ENCODE peak calls at places on chromosome 7, in four cellular contexts. P is adrenal gland, L is Right ventricle myocardium superior, N is type B pancreatic cell. T is an unnamed sample.

GRCh38 chr7:80481196-80481884 is 30.5 kb downstream of the GNAT3 start:
- DNase-seq in P (no peak), L (no peak), N (no peak), T (no peak)

GRCh38 chr7:156220078-156220605 is 407.9 kb upstream of the SHH start:
- DNase-seq in P (no peak), L (no peak), N (peak; percentile 52), T (no peak)

GRCh38 chr7:11341285-11341944 is 367.7 kb downstream of the PHF14 start:
- DNase-seq in P (no peak), L (no peak), N (no peak), T (no peak)

GRCh38 chr7:135798104-135798503 is 49.5 kb upstream of the FAM180A start:
- DNase-seq in P (no peak), L (no peak), N (no peak), T (no peak)

GRCh38 chr7:127847641-127848040 is 183.6 kb downstream of the LRRC4 start:
- DNase-seq in P (no peak), L (no peak), N (no peak), T (no peak)

GRCh38 chr7:121001932-121002754 is 13.6 kb downstream of the CPED1 start:
- DNase-seq in P (no peak), L (no peak), N (no peak), T (no peak)

GRCh38 chr7:3243256-3243655 is 57.8 kb upstream of the SDK1 start:
- DNase-seq in P (no peak), L (no peak), N (no peak), T (no peak)

GRCh38 chr7:7566651-7567611 is at the start of gene MIOS:
- DNase-seq in P (peak; percentile 86), L (peak; percentile 93), N (peak; percentile 86), T (no peak)

GRCh38 chr7:36638140-36638539 is 86.2 kb downstream of the AOAH start:
- DNase-seq in P (no peak), L (no peak), N (no peak), T (no peak)

GRCh38 chr7:134660961-134661376 is 14.3 kb downstream of the BPGM start:
- DNase-seq in P (no peak), L (no peak), N (no peak), T (no peak)

GRCh38 chr7:41886257-41886905 is 183.5 kb upstream of the INHBA start:
- DNase-seq in P (peak; percentile 18), L (no peak), N (no peak), T (peak; percentile 45)

GRCh38 chr7:98211676-98212531 is 665 bp downstream of the BHLHA15 start:
- DNase-seq in P (no peak), L (no peak), N (no peak), T (no peak)

GRCh38 chr7:474605-475424 is 44.8 kb downstream of the PDGFA start:
- DNase-seq in P (no peak), L (peak; percentile 20), N (no peak), T (no peak)

GRCh38 chr7:121872831-121873764 is at the start of gene PTPRZ1:
- DNase-seq in P (peak; percentile 15), L (peak; percentile 38), N (peak; percentile 73), T (no peak)

GRCh38 chr7:20393021-20394015 is 62.6 kb downstream of the ITGB8 start:
- DNase-seq in P (no peak), L (no peak), N (no peak), T (no peak)

GRCh38 chr7:101308245-101309085 is 13.1 kb downstream of the IFT22 start:
- DNase-seq in P (peak; percentile 37), L (peak; percentile 53), N (peak; percentile 73), T (no peak)

GRCh38 chr7:102061981-102062390 is 224.7 kb upstream of the SH2B2 start:
- DNase-seq in P (no peak), L (no peak), N (no peak), T (no peak)

GRCh38 chr7:151060416-151061234 is 1.2 kb downstream of the SLC4A2 start:
- DNase-seq in P (peak; percentile 86), L (no peak), N (no peak), T (no peak)

GRCh38 chr7:151745706-151746105 is 131.2 kb downstream of the PRKAG2 start:
- DNase-seq in P (no peak), L (no peak), N (no peak), T (no peak)

GRCh38 chr7:93949468-93949867 is 27.9 kb downstream of the GNG11 start:
- DNase-seq in P (peak; percentile 61), L (no peak), N (no peak), T (no peak)

GRCh38 chr7:29987083-29987482 is 2.5 kb downstream of the SCRN1 start:
- DNase-seq in P (no peak), L (no peak), N (no peak), T (no peak)

GRCh38 chr7:118153551-118154177 is 30.3 kb upstream of the LSM8 start:
- DNase-seq in P (peak; percentile 6), L (no peak), N (no peak), T (no peak)

GRCh38 chr7:151122276-151122675 is 36.0 kb downstream of the AGAP3 start:
- DNase-seq in P (no peak), L (no peak), N (no peak), T (no peak)

GRCh38 chr7:116771640-116772039 is 90.7 kb upstream of the CAPZA2 start:
- DNase-seq in P (no peak), L (no peak), N (no peak), T (no peak)

GRCh38 chr7:44639701-44640321 is 33.4 kb downstream of the OGDH start:
- DNase-seq in P (peak; percentile 74), L (no peak), N (no peak), T (no peak)

GRCh38 chr7:40530292-40530691 is 395.5 kb downstream of the SUGCT start:
- DNase-seq in P (no peak), L (no peak), N (no peak), T (no peak)

GRCh38 chr7:2162959-2163358 is 69.8 kb downstream of the MAD1L1 start:
- DNase-seq in P (no peak), L (no peak), N (peak; percentile 49), T (no peak)

GRCh38 chr7:130139193-130139950 is 65.8 kb downstream of the TMEM209 start:
- DNase-seq in P (no peak), L (no peak), N (no peak), T (no peak)

GRCh38 chr7:8147004-8147403 is 115.0 kb downstream of the ICA1 start:
- DNase-seq in P (no peak), L (peak; percentile 48), N (no peak), T (no peak)

GRCh38 chr7:50706469-50706937 is 76.2 kb downstream of the GRB10 start:
- DNase-seq in P (no peak), L (no peak), N (no peak), T (no peak)